ENCODE peak calls at places on chromosomes 4 and X, in eight cellular contexts. One of them, this sample, is unnamed.

GRCh38 chr4:89212666-89213381 is 94.8 kb downstream of the GPRIN3 start:
- DNase-seq in AG10803: peak
- DNase-seq in body of pancreas: no peak
- DNase-seq in heart left ventricle: no peak
- DNase-seq in ascending aorta: no peak
- DNase-seq in CD8-positive, alpha-beta T cell: no peak
- DNase-seq in breast epithelium: no peak
- DNase-seq in stomach: no peak
- DNase-seq in this sample: no peak

GRCh38 chr4:110224812-110225211 is 26.4 kb upstream of the ELOVL6 start:
- DNase-seq in AG10803: no peak
- DNase-seq in body of pancreas: no peak
- DNase-seq in heart left ventricle: no peak
- DNase-seq in ascending aorta: no peak
- DNase-seq in CD8-positive, alpha-beta T cell: no peak
- DNase-seq in breast epithelium: no peak
- DNase-seq in stomach: no peak
- DNase-seq in this sample: no peak

GRCh38 chr4:52979821-52980590 is 117.9 kb downstream of the RASL11B start:
- DNase-seq in AG10803: no peak
- DNase-seq in body of pancreas: no peak
- DNase-seq in heart left ventricle: no peak
- DNase-seq in ascending aorta: no peak
- DNase-seq in CD8-positive, alpha-beta T cell: no peak
- DNase-seq in breast epithelium: no peak
- DNase-seq in stomach: no peak
- DNase-seq in this sample: no peak

GRCh38 chr4:139593091-139593564 is 37.1 kb upstream of the SETD7 start:
- DNase-seq in AG10803: peak
- DNase-seq in body of pancreas: no peak
- DNase-seq in heart left ventricle: no peak
- DNase-seq in ascending aorta: no peak
- DNase-seq in CD8-positive, alpha-beta T cell: no peak
- DNase-seq in breast epithelium: no peak
- DNase-seq in stomach: no peak
- DNase-seq in this sample: no peak

GRCh38 chr4:1572964-1573720 is 111.0 kb downstream of the FAM53A start:
- DNase-seq in AG10803: no peak
- DNase-seq in body of pancreas: no peak
- DNase-seq in heart left ventricle: no peak
- DNase-seq in ascending aorta: no peak
- DNase-seq in CD8-positive, alpha-beta T cell: no peak
- DNase-seq in breast epithelium: no peak
- DNase-seq in stomach: no peak
- DNase-seq in this sample: no peak

GRCh38 chr4:152512483-152512882 is 23.4 kb downstream of the FBXW7 start:
- DNase-seq in AG10803: no peak
- DNase-seq in body of pancreas: no peak
- DNase-seq in heart left ventricle: no peak
- DNase-seq in ascending aorta: no peak
- DNase-seq in CD8-positive, alpha-beta T cell: no peak
- DNase-seq in breast epithelium: no peak
- DNase-seq in stomach: no peak
- DNase-seq in this sample: no peak

GRCh38 chr4:174318829-174319764 is 35.4 kb downstream of the CEP44 start:
- DNase-seq in AG10803: peak
- DNase-seq in body of pancreas: no peak
- DNase-seq in heart left ventricle: no peak
- DNase-seq in ascending aorta: no peak
- DNase-seq in CD8-positive, alpha-beta T cell: no peak
- DNase-seq in breast epithelium: no peak
- DNase-seq in stomach: no peak
- DNase-seq in this sample: no peak

GRCh38 chr4:125833-126232 is 1.5 kb downstream of the ZNF718 start:
- DNase-seq in AG10803: no peak
- DNase-seq in body of pancreas: no peak
- DNase-seq in heart left ventricle: no peak
- DNase-seq in ascending aorta: no peak
- DNase-seq in CD8-positive, alpha-beta T cell: no peak
- DNase-seq in breast epithelium: no peak
- DNase-seq in stomach: no peak
- DNase-seq in this sample: no peak

GRCh38 chr4:149781150-149781549 is 34.5 kb downstream of the IQCM start:
- DNase-seq in AG10803: peak
- DNase-seq in body of pancreas: no peak
- DNase-seq in heart left ventricle: no peak
- DNase-seq in ascending aorta: no peak
- DNase-seq in CD8-positive, alpha-beta T cell: no peak
- DNase-seq in breast epithelium: no peak
- DNase-seq in stomach: no peak
- DNase-seq in this sample: no peak

GRCh38 chr4:106854970-106855369 is 181.1 kb downstream of the DKK2 start:
- DNase-seq in AG10803: peak
- DNase-seq in body of pancreas: no peak
- DNase-seq in heart left ventricle: no peak
- DNase-seq in ascending aorta: no peak
- DNase-seq in CD8-positive, alpha-beta T cell: no peak
- DNase-seq in breast epithelium: no peak
- DNase-seq in stomach: no peak
- DNase-seq in this sample: no peak

GRCh38 chr4:79397951-79398350 is 10.1 kb downstream of the GK2 start:
- DNase-seq in AG10803: no peak
- DNase-seq in body of pancreas: no peak
- DNase-seq in heart left ventricle: no peak
- DNase-seq in ascending aorta: no peak
- DNase-seq in CD8-positive, alpha-beta T cell: no peak
- DNase-seq in breast epithelium: no peak
- DNase-seq in stomach: no peak
- DNase-seq in this sample: no peak

GRCh38 chr4:40881851-40882250 is 132.1 kb downstream of the NSUN7 start:
- DNase-seq in AG10803: no peak
- DNase-seq in body of pancreas: no peak
- DNase-seq in heart left ventricle: no peak
- DNase-seq in ascending aorta: no peak
- DNase-seq in CD8-positive, alpha-beta T cell: no peak
- DNase-seq in breast epithelium: no peak
- DNase-seq in stomach: no peak
- DNase-seq in this sample: no peak

GRCh38 chr4:110287130-110287529 is 88.7 kb upstream of the ELOVL6 start:
- DNase-seq in AG10803: peak
- DNase-seq in body of pancreas: no peak
- DNase-seq in heart left ventricle: no peak
- DNase-seq in ascending aorta: no peak
- DNase-seq in CD8-positive, alpha-beta T cell: no peak
- DNase-seq in breast epithelium: no peak
- DNase-seq in stomach: no peak
- DNase-seq in this sample: no peak

GRCh38 chr4:4854649-4855292 is 4.7 kb upstream of the MSX1 start:
- DNase-seq in AG10803: no peak
- DNase-seq in body of pancreas: no peak
- DNase-seq in heart left ventricle: no peak
- DNase-seq in ascending aorta: no peak
- DNase-seq in CD8-positive, alpha-beta T cell: no peak
- DNase-seq in breast epithelium: no peak
- DNase-seq in stomach: no peak
- DNase-seq in this sample: no peak

GRCh38 chrX:41275661-41276609 is 58.0 kb upstream of the DDX3X start:
- DNase-seq in AG10803: peak
- DNase-seq in body of pancreas: peak
- DNase-seq in heart left ventricle: peak
- DNase-seq in ascending aorta: peak
- DNase-seq in CD8-positive, alpha-beta T cell: peak
- DNase-seq in breast epithelium: peak
- DNase-seq in stomach: peak
- DNase-seq in this sample: no peak

GRCh38 chrX:2901367-2902036 is 27.6 kb downstream of the ARSD start:
- DNase-seq in AG10803: no peak
- DNase-seq in body of pancreas: no peak
- DNase-seq in heart left ventricle: no peak
- DNase-seq in ascending aorta: no peak
- DNase-seq in CD8-positive, alpha-beta T cell: no peak
- DNase-seq in breast epithelium: no peak
- DNase-seq in stomach: no peak
- DNase-seq in this sample: no peak

GRCh38 chrX:13651150-13651549 is 1.8 kb upstream of the TCEANC start:
- DNase-seq in AG10803: no peak
- DNase-seq in body of pancreas: no peak
- DNase-seq in heart left ventricle: no peak
- DNase-seq in ascending aorta: no peak
- DNase-seq in CD8-positive, alpha-beta T cell: no peak
- DNase-seq in breast epithelium: no peak
- DNase-seq in stomach: no peak
- DNase-seq in this sample: no peak

GRCh38 chrX:30786374-30786773 is 102.7 kb downstream of the TAB3 start:
- DNase-seq in AG10803: no peak
- DNase-seq in body of pancreas: no peak
- DNase-seq in heart left ventricle: no peak
- DNase-seq in ascending aorta: no peak
- DNase-seq in CD8-positive, alpha-beta T cell: no peak
- DNase-seq in breast epithelium: no peak
- DNase-seq in stomach: no peak
- DNase-seq in this sample: no peak

GRCh38 chr4:176193898-176194297 is 1.5 kb downstream of the SPATA4 start:
- DNase-seq in AG10803: peak
- DNase-seq in body of pancreas: no peak
- DNase-seq in heart left ventricle: no peak
- DNase-seq in ascending aorta: no peak
- DNase-seq in CD8-positive, alpha-beta T cell: no peak
- DNase-seq in breast epithelium: no peak
- DNase-seq in stomach: no peak
- DNase-seq in this sample: no peak

DNA sequence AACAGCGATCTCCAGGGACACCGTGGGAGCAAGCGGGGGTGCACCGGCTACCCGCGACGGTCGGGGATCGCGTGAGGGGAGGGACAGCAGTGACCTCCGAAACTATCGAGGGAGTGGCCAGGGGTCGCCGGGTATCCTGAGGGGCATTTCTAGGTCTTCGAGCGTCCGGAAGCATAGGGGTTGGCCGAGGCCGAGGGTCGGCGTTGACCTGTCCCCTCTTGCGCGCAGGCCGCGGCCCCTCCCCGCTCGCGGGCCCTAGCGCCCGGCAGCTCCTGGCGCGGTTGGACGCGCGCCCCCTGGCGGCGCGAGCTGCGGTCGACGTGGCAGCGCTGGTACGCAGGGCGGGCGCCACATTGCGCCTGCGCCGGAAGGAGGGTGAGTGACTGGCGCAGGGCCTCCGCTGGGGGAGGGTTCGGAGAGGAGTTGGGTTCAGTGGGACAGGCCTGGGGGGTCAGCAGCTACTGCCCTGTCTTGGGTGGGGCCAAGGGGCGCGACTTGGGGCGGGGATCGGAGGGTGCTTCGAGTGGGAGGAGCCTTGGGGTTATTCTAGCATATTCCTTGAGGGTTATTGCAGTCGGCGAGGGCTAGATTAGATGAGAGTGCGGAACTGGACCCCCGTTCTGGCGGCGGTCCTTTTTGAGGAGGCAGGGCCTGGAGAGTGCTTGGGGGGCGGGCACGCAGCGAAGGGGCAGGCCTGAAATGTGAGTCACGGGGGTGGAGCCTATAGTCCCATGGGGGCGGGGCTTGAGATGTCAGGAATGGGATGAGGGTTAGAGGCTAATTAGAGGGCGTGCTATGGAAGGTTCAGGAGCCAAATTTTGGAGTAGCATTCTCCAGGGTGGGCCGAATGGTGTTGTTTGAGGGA is 1.2 kb downstream of the MAGIX start:
- DNase-seq in AG10803: peak
- DNase-seq in body of pancreas: peak
- DNase-seq in heart left ventricle: peak
- DNase-seq in ascending aorta: peak
- DNase-seq in CD8-positive, alpha-beta T cell: peak
- DNase-seq in breast epithelium: peak
- DNase-seq in stomach: peak
- DNase-seq in this sample: peak
- H3K4me3 ChIP-seq in AG10803: peak
- H3K4me3 ChIP-seq in body of pancreas: no peak
- H3K4me3 ChIP-seq in heart left ventricle: peak
- H3K4me3 ChIP-seq in ascending aorta: peak
- H3K4me3 ChIP-seq in CD8-positive, alpha-beta T cell: peak
- H3K4me3 ChIP-seq in breast epithelium: peak
- H3K4me3 ChIP-seq in stomach: peak
- H3K4me3 ChIP-seq in this sample: peak

GRCh38 chr4:165872443-165873297 is at the start of gene TLL1:
- DNase-seq in AG10803: no peak
- DNase-seq in body of pancreas: peak
- DNase-seq in heart left ventricle: peak
- DNase-seq in ascending aorta: no peak
- DNase-seq in CD8-positive, alpha-beta T cell: no peak
- DNase-seq in breast epithelium: no peak
- DNase-seq in stomach: no peak
- DNase-seq in this sample: no peak
- H3K4me3 ChIP-seq in AG10803: peak
- H3K4me3 ChIP-seq in body of pancreas: peak
- H3K4me3 ChIP-seq in heart left ventricle: peak
- H3K4me3 ChIP-seq in ascending aorta: peak
- H3K4me3 ChIP-seq in CD8-positive, alpha-beta T cell: no peak
- H3K4me3 ChIP-seq in breast epithelium: peak
- H3K4me3 ChIP-seq in stomach: peak
- H3K4me3 ChIP-seq in this sample: peak

DNA sequence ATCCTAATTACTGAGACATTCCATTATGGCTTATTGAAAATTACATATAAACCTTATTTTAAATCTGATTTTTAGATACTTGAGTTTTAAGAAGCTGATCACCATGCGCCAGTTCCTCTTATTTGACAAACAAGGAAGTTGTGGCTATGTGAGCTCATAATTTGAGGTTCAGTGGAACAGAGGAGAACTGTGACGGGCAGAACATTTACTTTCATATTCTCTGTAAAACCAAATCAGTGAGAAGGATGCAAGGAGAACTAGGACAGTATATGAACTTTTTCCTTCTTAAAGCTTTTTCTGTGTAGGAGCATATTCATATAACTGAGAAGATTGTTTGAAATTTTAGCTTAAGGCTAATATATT is 25.3 kb downstream of the STIM2 start:
- DNase-seq in AG10803: no peak
- DNase-seq in body of pancreas: no peak
- DNase-seq in heart left ventricle: no peak
- DNase-seq in ascending aorta: no peak
- DNase-seq in CD8-positive, alpha-beta T cell: no peak
- DNase-seq in breast epithelium: no peak
- DNase-seq in stomach: no peak
- DNase-seq in this sample: peak
- H3K4me3 ChIP-seq in AG10803: no peak
- H3K4me3 ChIP-seq in body of pancreas: no peak
- H3K4me3 ChIP-seq in heart left ventricle: no peak
- H3K4me3 ChIP-seq in ascending aorta: no peak
- H3K4me3 ChIP-seq in CD8-positive, alpha-beta T cell: peak
- H3K4me3 ChIP-seq in breast epithelium: no peak
- H3K4me3 ChIP-seq in stomach: no peak
- H3K4me3 ChIP-seq in this sample: peak

DNA sequence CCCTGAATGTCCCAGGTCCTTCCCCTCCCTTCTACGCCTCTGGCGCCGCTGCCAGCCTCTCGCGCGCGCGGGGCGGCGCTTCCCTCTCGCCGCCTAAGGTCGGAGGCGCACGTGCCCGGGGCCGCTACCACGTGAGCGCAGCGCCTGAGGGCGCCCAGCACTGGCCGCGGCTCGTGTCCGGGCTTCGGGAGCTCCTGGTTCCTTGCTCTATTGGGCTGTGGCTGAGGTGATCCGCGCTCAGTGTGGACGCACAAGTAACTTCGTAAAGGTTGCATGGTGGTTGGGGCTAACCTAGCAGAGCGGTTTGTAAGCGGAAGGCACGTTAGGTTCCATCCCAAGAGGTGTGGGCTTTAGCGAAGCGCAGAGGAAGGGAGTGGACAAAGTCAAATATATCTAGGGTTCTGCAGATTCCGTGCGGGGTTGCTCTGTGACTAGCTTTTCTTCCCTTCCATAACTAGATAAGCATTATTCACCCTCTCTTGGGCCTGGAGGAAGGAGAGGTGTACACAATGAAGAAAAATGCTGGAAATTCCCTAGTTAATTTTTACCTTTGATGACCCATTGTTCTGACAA is 1.8 kb downstream of the TLL1 start:
- DNase-seq in AG10803: no peak
- DNase-seq in body of pancreas: peak
- DNase-seq in heart left ventricle: peak
- DNase-seq in ascending aorta: no peak
- DNase-seq in CD8-positive, alpha-beta T cell: no peak
- DNase-seq in breast epithelium: no peak
- DNase-seq in stomach: no peak
- DNase-seq in this sample: no peak
- H3K4me3 ChIP-seq in AG10803: no peak
- H3K4me3 ChIP-seq in body of pancreas: no peak
- H3K4me3 ChIP-seq in heart left ventricle: peak
- H3K4me3 ChIP-seq in ascending aorta: peak
- H3K4me3 ChIP-seq in CD8-positive, alpha-beta T cell: no peak
- H3K4me3 ChIP-seq in breast epithelium: peak
- H3K4me3 ChIP-seq in stomach: peak
- H3K4me3 ChIP-seq in this sample: peak